ENCODE peak calls at places on chromosomes 3 and 15, in five cellular contexts. D is MCF 10A, H is germinal center, X is hippocampal formation, S is NCI-H69. Z is an unnamed sample.

GRCh38 chr3:10459954-10460754 is 45.2 kb downstream of the ATP2B2 start:
- DNase-seq in D (peak), H (peak), X (no peak), S (no peak), Z (peak)

GRCh38 chr15:84669726-84670125 is 11.7 kb upstream of the NMB start:
- DNase-seq in D (no peak), H (no peak), X (no peak), S (no peak), Z (no peak)

GRCh38 chr3:32420138-32420981 is 28.7 kb downstream of the CMTM7 start:
- DNase-seq in D (peak), H (peak), X (no peak), S (no peak), Z (peak)

GRCh38 chr15:89806217-89806564 is 8.5 kb downstream of the ANPEP start:
- DNase-seq in D (no peak), H (no peak), X (no peak), S (no peak), Z (no peak)

GRCh38 chr3:184198509-184198908 is 12.5 kb downstream of the ABCF3 start:
- DNase-seq in D (no peak), H (no peak), X (no peak), S (no peak), Z (no peak)

GRCh38 chr3:156037356-156037755 is 83.0 kb upstream of the KCNAB1 start:
- DNase-seq in D (no peak), H (no peak), X (peak), S (peak), Z (no peak)

GRCh38 chr15:99426431-99427105 is 139.2 kb upstream of the MEF2A start:
- DNase-seq in D (no peak), H (no peak), X (no peak), S (no peak), Z (no peak)

GRCh38 chr3:136994772-136995516 is 37.2 kb downstream of the IL20RB start:
- DNase-seq in D (peak), H (no peak), X (peak), S (peak), Z (no peak)

GRCh38 chr15:52462806-52463360 is 65.8 kb downstream of the MYO5A start:
- DNase-seq in D (no peak), H (no peak), X (no peak), S (no peak), Z (no peak)

GRCh38 chr3:16350041-16350952 is 85.3 kb downstream of the OXNAD1 start:
- DNase-seq in D (no peak), H (no peak), X (no peak), S (peak), Z (no peak)

GRCh38 chr3:172148269-172148668 is 108.9 kb downstream of the FNDC3B start:
- DNase-seq in D (no peak), H (no peak), X (no peak), S (no peak), Z (no peak)